ENCODE peak calls at places on chromosome 14, in four cellular contexts. One of them, this sample, is unnamed.

GRCh38 chr14:59274991-59275391 is 86.5 kb downstream of the DAAM1 start:
- DNase-seq in ovary: no peak
- DNase-seq in OCI-LY7: peak; percentile 82
- DNase-seq in PC-9: no peak
- DNase-seq in this sample: no peak

GRCh38 chr14:50023671-50024490 is 92.5 kb downstream of the VCPKMT start:
- DNase-seq in ovary: no peak
- DNase-seq in OCI-LY7: no peak
- DNase-seq in PC-9: no peak
- DNase-seq in this sample: peak; percentile 65

GRCh38 chr14:96038920-96039632 is at the start of gene C14orf132:
- DNase-seq in ovary: peak; percentile 61
- DNase-seq in OCI-LY7: no peak
- DNase-seq in PC-9: no peak
- DNase-seq in this sample: peak; percentile 41

GRCh38 chr14:101535808-101536207 is 25.5 kb upstream of the DIO3 start:
- DNase-seq in ovary: no peak
- DNase-seq in OCI-LY7: no peak
- DNase-seq in PC-9: no peak
- DNase-seq in this sample: no peak

GRCh38 chr14:76719664-76720063 is 41.6 kb upstream of the VASH1 start:
- DNase-seq in ovary: no peak
- DNase-seq in OCI-LY7: no peak
- DNase-seq in PC-9: no peak
- DNase-seq in this sample: no peak

GRCh38 chr14:93994919-93995682 is 2.0 kb upstream of the CCDC197 start:
- DNase-seq in ovary: peak; percentile 35
- DNase-seq in OCI-LY7: no peak
- DNase-seq in PC-9: peak; percentile 43
- DNase-seq in this sample: peak; percentile 45

GRCh38 chr14:67541448-67542387 is 8.6 kb downstream of the PLEKHH1 start:
- DNase-seq in ovary: no peak
- DNase-seq in OCI-LY7: no peak
- DNase-seq in PC-9: no peak
- DNase-seq in this sample: no peak

GRCh38 chr14:56351861-56352260 is 227.7 kb upstream of the TMEM260 start:
- DNase-seq in ovary: no peak
- DNase-seq in OCI-LY7: no peak
- DNase-seq in PC-9: no peak
- DNase-seq in this sample: peak; percentile 65

GRCh38 chr14:88882236-88882635 is 57.8 kb downstream of the TTC8 start:
- DNase-seq in ovary: no peak
- DNase-seq in OCI-LY7: no peak
- DNase-seq in PC-9: no peak
- DNase-seq in this sample: no peak

GRCh38 chr14:80434574-80435321 is 223.4 kb upstream of the DIO2 start:
- DNase-seq in ovary: no peak
- DNase-seq in OCI-LY7: no peak
- DNase-seq in PC-9: peak; percentile 94
- DNase-seq in this sample: no peak

GRCh38 chr14:105272623-105273022 is 24.3 kb downstream of the BTBD6 start:
- DNase-seq in ovary: no peak
- DNase-seq in OCI-LY7: no peak
- DNase-seq in PC-9: no peak
- DNase-seq in this sample: no peak

GRCh38 chr14:105269405-105269804 is 21.1 kb downstream of the BTBD6 start:
- DNase-seq in ovary: no peak
- DNase-seq in OCI-LY7: no peak
- DNase-seq in PC-9: no peak
- DNase-seq in this sample: no peak

GRCh38 chr14:105268736-105269354 is 20.5 kb downstream of the BTBD6 start:
- DNase-seq in ovary: no peak
- DNase-seq in OCI-LY7: no peak
- DNase-seq in PC-9: no peak
- DNase-seq in this sample: no peak

GRCh38 chr14:105271224-105271890 is 23.0 kb downstream of the BTBD6 start:
- DNase-seq in ovary: no peak
- DNase-seq in OCI-LY7: no peak
- DNase-seq in PC-9: no peak
- DNase-seq in this sample: no peak

GRCh38 chr14:105267820-105268548 is 19.7 kb downstream of the BTBD6 start:
- DNase-seq in ovary: no peak
- DNase-seq in OCI-LY7: no peak
- DNase-seq in PC-9: no peak
- DNase-seq in this sample: no peak
- TF ChIP-seq CTCF in ovary: no peak
- TF ChIP-seq CTCF in OCI-LY7: no peak
- TF ChIP-seq CTCF in PC-9: no peak
- TF ChIP-seq CTCF in this sample: no peak

GRCh38 chr14:23567186-23568020 is at the start of gene AP1G2:
- DNase-seq in ovary: peak; percentile 92
- DNase-seq in OCI-LY7: peak; percentile 90
- DNase-seq in PC-9: peak; percentile 71
- DNase-seq in this sample: peak; percentile 74
- H3K4me3 ChIP-seq in ovary: peak within 1 kb of the TSS; percentile 73
- H3K4me3 ChIP-seq in OCI-LY7: peak within 1 kb of the TSS; percentile 85
- H3K4me3 ChIP-seq in PC-9: peak within 1 kb of the TSS; percentile 79
- H3K4me3 ChIP-seq in this sample: peak within 1 kb of the TSS; percentile 74

GRCh38 chr14:105181542-105182295 is 607 bp upstream of the NUDT14 start:
- DNase-seq in ovary: no peak
- DNase-seq in OCI-LY7: no peak
- DNase-seq in PC-9: no peak
- DNase-seq in this sample: no peak

GRCh38 chr14:105179191-105179590 is 1.9 kb downstream of the NUDT14 start:
- DNase-seq in ovary: no peak
- DNase-seq in OCI-LY7: no peak
- DNase-seq in PC-9: no peak
- DNase-seq in this sample: no peak

GRCh38 chr14:105182296-105183020 is 1.3 kb upstream of the NUDT14 start:
- DNase-seq in ovary: no peak
- DNase-seq in OCI-LY7: no peak
- DNase-seq in PC-9: no peak
- DNase-seq in this sample: no peak

GRCh38 chr14:105178868-105179140 is 2.3 kb downstream of the NUDT14 start:
- DNase-seq in ovary: no peak
- DNase-seq in OCI-LY7: no peak
- DNase-seq in PC-9: no peak
- DNase-seq in this sample: no peak

GRCh38 chr14:105180598-105181528 is at the start of gene NUDT14:
- DNase-seq in ovary: peak; percentile 58
- DNase-seq in OCI-LY7: peak; percentile 84
- DNase-seq in PC-9: peak; percentile 51
- DNase-seq in this sample: peak; percentile 46
- TF ChIP-seq CTCF in ovary: no peak
- TF ChIP-seq CTCF in OCI-LY7: no peak
- TF ChIP-seq CTCF in PC-9: no peak
- TF ChIP-seq CTCF in this sample: no peak

DNA sequence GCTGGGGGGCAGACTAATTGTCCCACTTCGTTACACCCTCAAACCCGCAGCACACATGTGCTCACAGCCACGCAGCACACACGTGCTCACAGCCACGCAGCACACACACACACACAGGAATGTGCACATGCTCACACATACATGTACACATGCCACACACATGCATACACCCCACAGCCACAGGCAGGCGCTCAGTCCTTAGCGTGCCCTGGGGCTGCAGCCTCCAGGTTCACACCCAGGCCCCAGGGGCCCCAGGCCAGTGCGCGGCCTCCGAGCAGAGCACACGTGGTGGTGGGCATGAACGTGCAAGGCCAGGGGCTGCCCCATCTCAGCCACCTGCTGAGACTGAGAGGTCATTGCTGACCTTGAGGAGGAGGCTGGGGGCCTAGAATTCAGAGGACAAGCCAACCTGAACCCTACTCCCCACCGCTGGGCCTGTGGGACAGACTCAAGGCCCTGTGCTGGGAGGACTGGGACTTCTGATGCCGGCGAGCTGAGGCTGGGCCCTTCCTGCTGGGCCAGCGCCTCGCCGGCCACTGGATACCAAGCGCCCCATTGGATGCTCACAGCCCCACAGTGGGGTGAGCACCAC is 15.7 kb downstream of the TRMT61A start:
- DNase-seq in ovary: no peak
- DNase-seq in OCI-LY7: no peak
- DNase-seq in PC-9: no peak
- DNase-seq in this sample: no peak
- H3K4me3 ChIP-seq in ovary: no peak overlapping the region
- H3K4me3 ChIP-seq in OCI-LY7: no peak overlapping the region
- H3K4me3 ChIP-seq in PC-9: no peak overlapping the region
- H3K4me3 ChIP-seq in this sample: no peak overlapping the region

DNA sequence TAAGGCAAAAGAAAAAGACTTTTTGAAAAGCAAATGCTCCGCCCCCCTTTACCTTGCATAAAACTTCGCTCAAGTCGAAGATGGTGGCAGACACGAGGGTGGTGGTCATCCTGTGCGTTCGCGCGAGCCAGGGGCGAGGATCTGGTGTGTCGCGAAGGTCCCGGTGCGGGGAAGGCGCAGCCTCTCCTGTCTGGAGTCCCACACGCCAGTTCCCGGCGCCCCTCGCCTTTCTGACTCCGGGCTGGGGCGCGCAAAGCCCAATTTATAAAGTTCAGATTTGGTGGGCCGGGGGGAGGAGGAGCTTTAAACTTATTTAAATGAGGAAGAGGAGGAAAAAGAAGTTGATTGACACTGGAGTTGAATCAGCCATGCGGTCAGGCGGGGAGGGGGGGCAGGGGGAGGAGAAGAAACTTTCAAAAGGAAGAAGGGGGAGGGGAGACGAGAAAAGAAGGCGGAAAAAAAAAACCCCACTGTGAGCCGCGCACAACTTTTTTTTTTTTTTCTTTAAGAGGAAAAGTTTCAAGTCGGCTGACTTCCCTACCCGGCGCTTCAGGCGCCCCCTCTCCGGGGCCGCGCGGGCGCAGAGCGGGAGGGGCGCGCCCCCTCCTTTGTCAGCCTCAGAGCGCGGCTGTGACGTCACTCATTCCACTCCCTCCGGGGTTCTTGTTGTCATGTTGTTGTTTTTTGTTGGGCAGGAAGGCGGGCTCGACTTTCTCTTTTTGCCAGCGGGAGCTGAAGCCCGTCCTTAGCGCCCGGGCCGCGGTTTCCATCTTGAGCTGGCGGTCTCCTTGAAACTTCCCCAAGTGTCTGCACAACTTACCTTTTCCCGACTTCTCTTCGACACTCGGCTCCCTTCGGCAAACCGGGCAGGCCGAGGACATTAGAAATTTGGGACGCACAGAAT is at the start of gene ZFP36L1:
- DNase-seq in ovary: peak; percentile 97
- DNase-seq in OCI-LY7: peak; percentile 94
- DNase-seq in PC-9: peak; percentile 93
- DNase-seq in this sample: peak; percentile 99
- TF ChIP-seq CTCF in ovary: peak; percentile 31
- TF ChIP-seq CTCF in OCI-LY7: no peak
- TF ChIP-seq CTCF in PC-9: no peak
- TF ChIP-seq CTCF in this sample: no peak

DNA sequence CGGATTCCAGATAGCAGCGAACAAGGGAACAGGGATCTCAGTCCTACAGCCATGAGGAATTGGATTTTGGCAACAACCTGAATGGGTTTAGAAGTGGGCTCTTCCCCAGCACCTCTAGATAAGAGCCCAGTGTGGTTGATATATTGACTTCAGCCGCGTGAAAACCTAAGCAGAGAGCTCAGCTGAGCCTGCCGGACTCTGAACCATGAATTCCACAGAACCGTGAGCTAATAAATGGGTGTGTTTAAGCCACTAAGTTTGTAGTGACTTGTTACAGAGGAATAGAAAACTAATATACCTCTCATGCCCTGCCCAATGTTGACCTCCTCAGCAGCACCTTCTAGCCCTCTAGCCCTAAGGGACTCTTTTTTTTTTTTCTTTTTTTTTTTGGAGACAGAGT is 32.4 kb upstream of the TMED10 start:
- DNase-seq in ovary: no peak
- DNase-seq in OCI-LY7: no peak
- DNase-seq in PC-9: peak; percentile 6
- DNase-seq in this sample: no peak
- H3K4me3 ChIP-seq in ovary: no peak overlapping the region
- H3K4me3 ChIP-seq in OCI-LY7: no peak overlapping the region
- H3K4me3 ChIP-seq in PC-9: no peak overlapping the region
- H3K4me3 ChIP-seq in this sample: no peak overlapping the region